ENCODE peak calls at places on chromosome 9, in four cellular contexts. M, G, J and N are unnamed samples.

GRCh38 chr9:21752003-21752402 is 50.4 kb upstream of the MTAP start:
- DNase-seq in M (no peak), G (no peak), J (no peak), N (no peak)

GRCh38 chr9:119868694-119869093 is 499.5 kb upstream of the BRINP1 start:
- DNase-seq in M (no peak), G (no peak), J (no peak), N (peak)

GRCh38 chr9:125772740-125773139 is 25.6 kb downstream of the PBX3 start:
- DNase-seq in M (no peak), G (no peak), J (no peak), N (no peak)

GRCh38 chr9:12716823-12717222 is 23.6 kb downstream of the TYRP1 start:
- DNase-seq in M (no peak), G (no peak), J (no peak), N (no peak)

GRCh38 chr9:92140074-92140753 is 25.0 kb upstream of the SPTLC1 start:
- DNase-seq in M (peak), G (peak), J (peak), N (no peak)

GRCh38 chr9:13139641-13140171 is 139.8 kb downstream of the MPDZ start:
- DNase-seq in M (peak), G (no peak), J (no peak), N (peak)

GRCh38 chr9:123457586-123457985 is 101.6 kb downstream of the CRB2 start:
- DNase-seq in M (no peak), G (no peak), J (no peak), N (no peak)

GRCh38 chr9:119453980-119454379 is 84.7 kb upstream of the BRINP1 start:
- DNase-seq in M (no peak), G (no peak), J (no peak), N (no peak)

GRCh38 chr9:114434878-114435311 is 47.1 kb upstream of the AKNA start:
- DNase-seq in M (peak), G (no peak), J (no peak), N (peak)
- TF ChIP-seq CTCF in M (peak), G (no peak), J (no peak), N (peak)

DNA sequence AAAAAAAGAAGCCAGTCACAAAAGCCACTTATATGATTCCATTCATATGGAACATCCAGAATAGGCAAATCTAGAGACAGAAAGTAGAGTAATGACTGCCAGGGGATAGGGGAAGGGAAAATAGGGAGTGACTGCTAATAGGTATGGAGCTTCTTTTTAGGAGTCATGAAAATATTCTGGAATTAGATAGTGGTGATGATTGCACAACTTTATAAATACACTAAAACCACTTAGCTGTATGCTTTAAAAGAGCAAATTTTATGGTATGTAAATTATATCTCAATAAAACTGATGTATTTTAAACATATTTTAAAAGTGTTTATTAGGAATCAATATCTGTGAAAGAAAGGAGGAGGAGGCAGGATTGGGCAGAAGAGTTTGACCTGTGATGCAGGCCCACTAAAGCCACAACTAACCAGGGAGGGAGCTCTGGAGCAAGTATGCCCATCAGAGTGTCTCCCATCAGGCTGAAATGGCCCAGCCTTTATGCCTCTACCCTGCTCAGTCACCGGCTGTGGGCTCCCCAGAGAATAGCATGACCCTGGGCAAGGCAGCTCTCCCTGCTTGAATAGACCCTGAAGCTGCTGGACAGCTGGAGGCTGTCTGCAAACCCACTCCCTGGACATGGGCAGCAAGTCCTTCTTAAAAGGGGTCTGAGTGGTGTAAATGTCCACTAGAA is 96.0 kb upstream of the SLC44A1 start:
- DNase-seq in M (no peak), G (no peak), J (no peak), N (no peak)
- TF ChIP-seq CTCF in M (peak), G (no peak), J (no peak), N (no peak)

GRCh38 chr9:134408389-134408788 is 82.1 kb downstream of the RXRA start:
- DNase-seq in M (no peak), G (peak), J (no peak), N (no peak)
- TF ChIP-seq CTCF in M (no peak), G (peak), J (no peak), N (no peak)

DNA sequence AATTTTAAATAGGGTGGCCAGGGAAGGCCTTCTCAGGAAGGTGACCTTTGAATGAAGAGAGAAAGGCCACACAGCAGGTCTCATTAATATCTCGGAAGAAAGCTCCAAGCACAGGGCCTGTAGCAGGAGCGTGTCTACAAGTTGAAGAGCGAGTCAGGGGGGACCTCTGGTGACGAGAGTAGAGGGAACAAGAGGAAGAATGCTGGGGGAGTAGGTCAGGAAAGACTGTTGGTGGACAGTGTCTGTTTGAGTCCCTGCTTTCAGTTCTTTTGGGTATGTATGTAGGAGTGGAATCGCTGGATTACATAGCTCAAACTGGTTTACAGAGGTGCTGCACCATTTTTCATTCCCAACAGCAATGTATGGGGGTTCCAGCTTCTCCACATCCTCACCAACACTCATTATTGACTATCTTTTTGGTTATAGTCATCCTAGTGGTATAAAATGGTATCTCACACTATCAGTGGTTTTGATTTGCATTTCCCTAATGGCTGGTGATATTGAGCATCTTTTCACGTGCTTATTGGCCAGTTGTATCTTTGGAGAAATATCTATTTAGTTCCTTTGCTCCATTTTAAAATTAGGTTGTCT is 55.8 kb downstream of the NUP214 start:
- DNase-seq in M (no peak), G (no peak), J (no peak), N (no peak)
- TF ChIP-seq CTCF in M (peak), G (no peak), J (no peak), N (no peak)

DNA sequence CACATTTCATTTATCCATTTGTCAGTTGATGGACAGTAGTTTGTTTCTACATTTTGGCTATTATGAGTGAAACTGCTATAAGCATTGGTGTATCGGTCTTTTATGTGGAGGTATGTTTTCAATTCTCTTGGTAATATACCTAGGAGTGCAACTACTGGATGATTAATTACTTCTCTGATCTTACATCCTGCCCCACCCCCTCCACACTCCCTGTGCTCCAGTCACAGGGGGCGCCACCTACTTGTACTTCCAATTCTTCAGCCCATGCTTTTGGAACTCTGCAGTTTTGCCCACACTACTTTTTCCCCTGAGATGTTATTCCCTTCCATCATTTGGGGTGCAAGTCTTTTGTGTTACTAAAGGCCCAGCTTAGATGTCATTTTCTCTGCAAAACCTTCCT is 42.0 kb downstream of the SEC61B start:
- DNase-seq in M (no peak), G (no peak), J (no peak), N (no peak)
- TF ChIP-seq CTCF in M (peak), G (no peak), J (no peak), N (no peak)

DNA sequence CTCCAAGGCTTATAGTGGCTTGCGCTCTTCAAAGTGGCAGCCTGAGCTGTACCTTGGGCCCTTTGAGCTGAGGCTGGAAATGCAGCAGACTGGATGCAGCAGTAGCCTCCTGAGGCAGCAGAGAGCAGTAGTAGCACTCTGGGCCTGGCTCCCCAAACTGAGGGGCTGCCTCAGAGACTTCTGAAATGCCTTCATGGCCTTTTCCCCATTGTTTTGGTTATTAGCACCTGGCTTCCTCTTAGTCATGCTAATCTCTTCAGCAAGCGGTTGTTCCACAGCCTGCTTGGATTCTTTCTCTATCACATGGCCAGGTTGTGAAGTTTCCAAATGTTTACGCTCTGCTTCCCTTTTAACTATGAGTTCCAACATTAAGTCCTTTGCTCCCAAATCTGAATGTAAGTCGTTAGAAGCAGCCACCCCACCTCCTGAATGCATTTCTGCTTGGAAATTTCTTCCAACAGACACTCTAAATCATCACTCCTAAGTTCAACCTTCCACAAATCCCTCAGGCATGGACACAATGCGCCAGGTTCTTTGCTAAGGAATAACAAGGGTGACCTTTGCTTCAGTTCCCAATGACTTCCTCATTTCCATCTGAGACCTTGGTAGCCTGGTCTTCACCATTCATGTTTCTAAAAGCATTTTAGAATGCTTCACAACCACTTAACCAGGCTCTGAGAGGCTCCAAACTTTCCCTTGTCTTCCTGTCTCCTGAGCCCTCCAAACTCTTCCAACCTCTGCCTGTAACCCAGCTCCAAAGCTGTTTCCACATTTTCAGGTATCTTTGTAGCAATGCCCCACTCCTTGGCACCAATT is 145.8 kb downstream of the ZDHHC21 start:
- DNase-seq in M (no peak), G (no peak), J (no peak), N (no peak)
- TF ChIP-seq CTCF in M (peak), G (no peak), J (no peak), N (peak)

GRCh38 chr9:18623201-18623600 is 149.2 kb downstream of the ADAMTSL1 start:
- DNase-seq in M (no peak), G (no peak), J (no peak), N (no peak)

GRCh38 chr9:18629136-18629535 is 155.2 kb downstream of the ADAMTSL1 start:
- DNase-seq in M (no peak), G (no peak), J (no peak), N (no peak)

GRCh38 chr9:18622186-18622836 is 148.4 kb downstream of the ADAMTSL1 start:
- DNase-seq in M (no peak), G (no peak), J (no peak), N (no peak)

DNA sequence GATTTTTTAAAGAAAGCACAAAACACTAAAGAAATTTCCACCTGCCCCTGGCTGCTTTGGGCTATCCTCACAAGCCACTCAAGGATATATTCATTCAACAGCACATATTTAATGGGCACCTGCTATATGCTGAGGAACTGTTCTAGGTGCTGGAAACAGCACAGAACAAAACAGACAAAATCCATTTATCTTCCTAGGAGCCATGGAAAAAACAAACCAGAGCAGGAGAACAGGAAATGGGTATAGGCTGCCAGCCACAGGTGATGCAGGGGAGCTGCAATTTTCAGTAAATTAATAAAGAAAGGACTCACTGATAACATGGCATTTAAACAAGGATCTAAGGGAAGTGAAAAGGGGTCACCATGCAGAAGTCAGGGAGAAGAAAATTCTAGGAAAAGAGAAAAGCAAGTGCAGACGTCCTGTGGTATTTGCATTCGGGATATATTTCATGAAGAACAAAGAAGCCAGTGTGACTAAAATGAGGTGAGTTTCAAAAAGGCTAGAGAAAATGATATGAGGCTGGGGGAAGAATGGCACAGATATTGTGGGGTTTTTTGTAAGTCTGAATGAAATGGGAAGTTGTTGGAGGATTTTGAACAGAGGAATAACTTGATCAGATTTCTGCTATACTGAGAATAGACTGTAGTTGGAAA is 152.2 kb downstream of the ADAMTSL1 start:
- DNase-seq in M (no peak), G (no peak), J (no peak), N (no peak)
- TF ChIP-seq CTCF in M (peak), G (no peak), J (no peak), N (peak)

GRCh38 chr9:134985451-134985850 is 67.7 kb upstream of the FCN1 start:
- DNase-seq in M (no peak), G (no peak), J (no peak), N (no peak)
- TF ChIP-seq CTCF in M (no peak), G (no peak), J (no peak), N (no peak)

GRCh38 chr9:98255578-98256296 is at the start of gene TBC1D2:
- DNase-seq in M (peak), G (peak), J (peak), N (peak)

GRCh38 chr9:98253563-98253962 is 1.9 kb downstream of the TBC1D2 start:
- DNase-seq in M (no peak), G (no peak), J (no peak), N (no peak)

GRCh38 chr9:98254236-98255063 is 999 bp downstream of the TBC1D2 start:
- DNase-seq in M (no peak), G (no peak), J (no peak), N (no peak)

GRCh38 chr9:98256632-98257218 is 1.3 kb upstream of the TBC1D2 start:
- DNase-seq in M (no peak), G (no peak), J (peak), N (no peak)

DNA sequence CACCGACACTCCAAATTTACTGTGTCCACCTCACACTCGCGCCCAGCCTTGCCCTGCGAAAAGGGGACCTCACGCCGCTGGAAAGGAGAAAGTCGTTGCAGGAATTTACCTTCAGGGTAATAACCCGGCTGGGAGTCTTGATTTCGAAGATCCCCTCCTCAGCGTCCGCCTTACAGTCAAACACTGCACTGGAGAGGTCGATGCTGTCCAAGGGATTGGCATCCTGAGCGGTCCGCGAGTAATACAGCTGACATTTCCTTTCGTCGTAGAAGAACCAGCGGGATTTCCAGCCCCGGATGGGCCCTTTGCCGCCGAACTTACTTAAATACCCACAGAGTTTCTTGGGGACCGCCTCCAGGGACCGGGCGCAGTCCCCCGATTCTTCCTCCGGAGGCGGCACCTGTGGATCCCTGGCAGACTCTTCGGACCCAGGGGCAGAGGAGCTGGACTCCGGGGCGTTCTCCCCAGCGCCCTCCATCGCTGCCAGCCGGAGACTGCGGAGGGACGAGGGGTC is 328 bp downstream of the TBC1D2 start:
- DNase-seq in M (peak), G (no peak), J (peak), N (no peak)
- TF ChIP-seq CTCF in M (no peak), G (no peak), J (no peak), N (no peak)